ENCODE peak calls at places on chromosomes 16 and 17, in four cellular contexts. R is cardiac muscle cell, J is cardiac fibroblast, B is thyroid gland. C is an unnamed sample.

GRCh38 chr17:8865811-8866210 is 1.7 kb downstream of the PIK3R6 start:
- DNase-seq in R (no peak), J (no peak), B (no peak), C (no peak)

GRCh38 chr17:34378664-34379101 is 15.7 kb upstream of the CCL1 start:
- DNase-seq in R (no peak), J (no peak), B (no peak), C (no peak)

GRCh38 chr17:78130439-78131101 is at the start of gene TMC8:
- DNase-seq in R (no peak), J (no peak), B (no peak), C (no peak)

GRCh38 chr17:29376667-29377268 is 13.4 kb upstream of the TAOK1 start:
- DNase-seq in R (peak), J (peak), B (no peak), C (peak)

GRCh38 chr17:7782237-7782636 is 51.8 kb upstream of the KDM6B start:
- DNase-seq in R (no peak), J (peak), B (no peak), C (peak)

GRCh38 chr16:82926500-82926899 is 299.7 kb downstream of the CDH13 start:
- DNase-seq in R (no peak), J (no peak), B (no peak), C (no peak)

GRCh38 chr16:72112452-72112792 is 18.8 kb downstream of the DHX38 start:
- DNase-seq in R (no peak), J (no peak), B (no peak), C (no peak)

GRCh38 chr16:68083861-68084503 is 1.2 kb upstream of the NFATC3 start:
- DNase-seq in R (peak), J (peak), B (no peak), C (no peak)

GRCh38 chr16:9415588-9415987 is 324.1 kb downstream of the HAPSTR1 start:
- DNase-seq in R (no peak), J (no peak), B (no peak), C (no peak)

GRCh38 chr17:38336838-38337237 is 6.9 kb downstream of the GPR179 start:
- DNase-seq in R (no peak), J (no peak), B (no peak), C (no peak)

GRCh38 chr17:14580494-14580893 is 279.6 kb downstream of the HS3ST3B1 start:
- DNase-seq in R (no peak), J (no peak), B (no peak), C (no peak)

GRCh38 chr16:75078886-75079285 is 37.7 kb downstream of the LDHD start:
- DNase-seq in R (no peak), J (no peak), B (no peak), C (no peak)
- TF ChIP-seq CTCF in R (no peak), J (no peak), B (no peak), C (no peak)

GRCh38 chr16:2487517-2487842 is 12.6 kb downstream of the TBC1D24 start:
- DNase-seq in R (no peak), J (no peak), B (no peak), C (no peak)
- H3K4me3 ChIP-seq in R (no peak), J (no peak), B (no peak), C (no peak)

GRCh38 chr16:7083086-7083485 is 249.6 kb upstream of the RBFOX1 start:
- DNase-seq in R (no peak), J (no peak), B (no peak), C (no peak)

GRCh38 chr16:7090628-7091115 is 242.0 kb upstream of the RBFOX1 start:
- DNase-seq in R (no peak), J (no peak), B (no peak), C (no peak)

GRCh38 chr16:7085776-7086175 is 246.9 kb upstream of the RBFOX1 start:
- DNase-seq in R (no peak), J (no peak), B (no peak), C (no peak)

DNA sequence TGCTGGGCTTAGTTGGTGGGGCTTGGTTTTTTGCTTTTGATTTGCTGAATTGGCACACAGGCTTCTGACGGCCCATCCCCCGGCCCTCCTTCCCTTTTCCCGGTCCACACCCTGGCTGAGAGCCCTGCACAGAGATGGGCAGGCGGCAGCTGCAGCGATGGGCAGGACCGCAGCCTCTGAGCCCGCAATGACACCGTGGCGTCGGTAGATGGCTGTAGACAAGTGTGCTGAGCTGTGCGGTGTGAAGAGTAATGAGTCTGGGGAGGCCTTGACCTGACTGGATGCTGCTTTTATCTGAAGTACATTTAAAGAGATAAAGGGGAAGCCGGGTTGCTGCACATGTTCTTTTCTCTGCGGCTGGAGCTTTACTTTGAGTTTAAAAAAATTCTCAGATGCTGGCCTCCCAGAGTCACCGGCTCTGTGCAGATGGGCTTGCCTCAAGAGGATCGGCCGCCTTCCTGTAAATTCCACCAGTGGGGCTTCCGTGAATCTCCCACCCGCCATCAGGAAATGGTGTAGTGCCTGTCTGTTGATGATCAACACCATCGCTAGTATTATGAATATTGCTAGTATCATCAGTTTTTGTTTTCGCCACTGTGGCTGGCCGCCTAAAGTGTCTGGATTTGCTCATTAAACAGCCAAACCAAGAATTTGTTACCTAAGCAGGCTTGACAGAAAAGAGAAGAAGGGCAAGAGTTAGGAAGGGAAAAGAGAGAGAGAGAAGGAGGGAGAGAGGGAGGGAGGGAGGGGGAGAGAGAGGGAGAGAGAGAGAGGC is 245.6 kb upstream of the RBFOX1 start:
- DNase-seq in R (peak), J (no peak), B (peak), C (no peak)
- TF ChIP-seq CTCF in R (no peak), J (no peak), B (peak), C (no peak)

GRCh38 chr17:63035695-63036094 is 69.7 kb downstream of the TANC2 start:
- DNase-seq in R (no peak), J (peak), B (no peak), C (no peak)
- H3K4me3 ChIP-seq in R (no peak), J (no peak), B (no peak), C (no peak)

GRCh38 chr17:42118545-42118944 is 2.6 kb downstream of the KAT2A start:
- DNase-seq in R (no peak), J (peak), B (no peak), C (no peak)
- TF ChIP-seq CTCF in R (peak), J (peak), B (peak), C (peak)

C was measured in AG04450.